ENCODE peak calls at places on chromosomes 1 and 21, in ten cellular contexts. One of them, this sample, is unnamed.

GRCh38 chr1:56374026-56374974 is 205.1 kb downstream of the PLPP3 start:
- DNase-seq in AG08396: peak; percentile 15
- DNase-seq in esophagus muscularis mucosa: peak; percentile 89
- DNase-seq in Ammon's horn: no peak
- DNase-seq in EL: peak; percentile 28
- DNase-seq in adrenal gland: no peak
- DNase-seq in astrocyte of the spinal cord: peak; percentile 36
- DNase-seq in ovary: no peak
- DNase-seq in GM03348: peak; percentile 22
- DNase-seq in effector memory CD4-positive, alpha-beta T cell: no peak
- DNase-seq in this sample: no peak

GRCh38 chr1:33972676-33973395 is 109.0 kb downstream of the HMGB4 start:
- DNase-seq in AG08396: no peak
- DNase-seq in esophagus muscularis mucosa: no peak
- DNase-seq in Ammon's horn: peak; percentile 89
- DNase-seq in EL: no peak
- DNase-seq in adrenal gland: peak; percentile 82
- DNase-seq in astrocyte of the spinal cord: peak; percentile 48
- DNase-seq in ovary: no peak
- DNase-seq in GM03348: peak; percentile 73
- DNase-seq in effector memory CD4-positive, alpha-beta T cell: no peak
- DNase-seq in this sample: no peak

GRCh38 chr1:237482777-237483176 is 407.9 kb downstream of the ZP4 start:
- DNase-seq in AG08396: no peak
- DNase-seq in esophagus muscularis mucosa: no peak
- DNase-seq in Ammon's horn: no peak
- DNase-seq in EL: no peak
- DNase-seq in adrenal gland: no peak
- DNase-seq in astrocyte of the spinal cord: no peak
- DNase-seq in ovary: no peak
- DNase-seq in GM03348: no peak
- DNase-seq in effector memory CD4-positive, alpha-beta T cell: no peak
- DNase-seq in this sample: peak; percentile 5

GRCh38 chr1:65254320-65255087 is 54.8 kb upstream of the DNAJC6 start:
- DNase-seq in AG08396: peak; percentile 89
- DNase-seq in esophagus muscularis mucosa: peak; percentile 92
- DNase-seq in Ammon's horn: peak; percentile 91
- DNase-seq in EL: peak; percentile 85
- DNase-seq in adrenal gland: peak; percentile 68
- DNase-seq in astrocyte of the spinal cord: peak; percentile 37
- DNase-seq in ovary: peak; percentile 74
- DNase-seq in GM03348: peak; percentile 95
- DNase-seq in effector memory CD4-positive, alpha-beta T cell: peak; percentile 70
- DNase-seq in this sample: no peak

GRCh38 chr1:229709620-229710019 is 83.6 kb downstream of the URB2 start:
- DNase-seq in AG08396: no peak
- DNase-seq in esophagus muscularis mucosa: no peak
- DNase-seq in Ammon's horn: no peak
- DNase-seq in EL: no peak
- DNase-seq in adrenal gland: no peak
- DNase-seq in astrocyte of the spinal cord: no peak
- DNase-seq in ovary: no peak
- DNase-seq in GM03348: no peak
- DNase-seq in effector memory CD4-positive, alpha-beta T cell: no peak
- DNase-seq in this sample: no peak

GRCh38 chr1:25641931-25642611 is 25.5 kb downstream of the MAN1C1 start:
- DNase-seq in AG08396: peak; percentile 40
- DNase-seq in esophagus muscularis mucosa: peak; percentile 75
- DNase-seq in Ammon's horn: no peak
- DNase-seq in EL: peak; percentile 9
- DNase-seq in adrenal gland: no peak
- DNase-seq in astrocyte of the spinal cord: peak; percentile 10
- DNase-seq in ovary: no peak
- DNase-seq in GM03348: peak; percentile 78
- DNase-seq in effector memory CD4-positive, alpha-beta T cell: peak; percentile 40
- DNase-seq in this sample: peak; percentile 13

GRCh38 chr1:9146156-9146555 is 17.3 kb upstream of the GPR157 start:
- DNase-seq in AG08396: no peak
- DNase-seq in esophagus muscularis mucosa: no peak
- DNase-seq in Ammon's horn: no peak
- DNase-seq in EL: no peak
- DNase-seq in adrenal gland: no peak
- DNase-seq in astrocyte of the spinal cord: no peak
- DNase-seq in ovary: no peak
- DNase-seq in GM03348: no peak
- DNase-seq in effector memory CD4-positive, alpha-beta T cell: no peak
- DNase-seq in this sample: no peak

GRCh38 chr21:38917045-38917774 is 111.5 kb downstream of the ETS2 start:
- DNase-seq in AG08396: no peak
- DNase-seq in esophagus muscularis mucosa: no peak
- DNase-seq in Ammon's horn: no peak
- DNase-seq in EL: no peak
- DNase-seq in adrenal gland: no peak
- DNase-seq in astrocyte of the spinal cord: no peak
- DNase-seq in ovary: no peak
- DNase-seq in GM03348: no peak
- DNase-seq in effector memory CD4-positive, alpha-beta T cell: no peak
- DNase-seq in this sample: no peak

GRCh38 chr1:54768093-54768492 is 3.8 kb upstream of the PARS2 start:
- DNase-seq in AG08396: no peak
- DNase-seq in esophagus muscularis mucosa: no peak
- DNase-seq in Ammon's horn: peak; percentile 49
- DNase-seq in EL: peak; percentile 9
- DNase-seq in adrenal gland: no peak
- DNase-seq in astrocyte of the spinal cord: no peak
- DNase-seq in ovary: no peak
- DNase-seq in GM03348: no peak
- DNase-seq in effector memory CD4-positive, alpha-beta T cell: no peak
- DNase-seq in this sample: no peak

GRCh38 chr1:39646232-39647081 is 7.0 kb upstream of the HEYL start:
- DNase-seq in AG08396: peak; percentile 79
- DNase-seq in esophagus muscularis mucosa: no peak
- DNase-seq in Ammon's horn: no peak
- DNase-seq in EL: peak; percentile 68
- DNase-seq in adrenal gland: peak; percentile 73
- DNase-seq in astrocyte of the spinal cord: peak; percentile 45
- DNase-seq in ovary: peak; percentile 84
- DNase-seq in GM03348: peak; percentile 72
- DNase-seq in effector memory CD4-positive, alpha-beta T cell: no peak
- DNase-seq in this sample: no peak

GRCh38 chr1:43546388-43547100 is 15.9 kb downstream of the PTPRF start:
- DNase-seq in AG08396: no peak
- DNase-seq in esophagus muscularis mucosa: no peak
- DNase-seq in Ammon's horn: no peak
- DNase-seq in EL: no peak
- DNase-seq in adrenal gland: no peak
- DNase-seq in astrocyte of the spinal cord: no peak
- DNase-seq in ovary: no peak
- DNase-seq in GM03348: no peak
- DNase-seq in effector memory CD4-positive, alpha-beta T cell: no peak
- DNase-seq in this sample: no peak

GRCh38 chr1:22602060-22602740 is 34.2 kb upstream of the C1QA start:
- DNase-seq in AG08396: no peak
- DNase-seq in esophagus muscularis mucosa: no peak
- DNase-seq in Ammon's horn: no peak
- DNase-seq in EL: no peak
- DNase-seq in adrenal gland: no peak
- DNase-seq in astrocyte of the spinal cord: no peak
- DNase-seq in ovary: no peak
- DNase-seq in GM03348: no peak
- DNase-seq in effector memory CD4-positive, alpha-beta T cell: no peak
- DNase-seq in this sample: no peak

GRCh38 chr21:42063578-42064521 is 7.3 kb upstream of the UMODL1 start:
- DNase-seq in AG08396: no peak
- DNase-seq in esophagus muscularis mucosa: no peak
- DNase-seq in Ammon's horn: no peak
- DNase-seq in EL: no peak
- DNase-seq in adrenal gland: peak; percentile 74
- DNase-seq in astrocyte of the spinal cord: no peak
- DNase-seq in ovary: no peak
- DNase-seq in GM03348: no peak
- DNase-seq in effector memory CD4-positive, alpha-beta T cell: peak; percentile 36
- DNase-seq in this sample: no peak

GRCh38 chr1:49229555-49229954 is 452.9 kb upstream of the BEND5 start:
- DNase-seq in AG08396: no peak
- DNase-seq in esophagus muscularis mucosa: no peak
- DNase-seq in Ammon's horn: no peak
- DNase-seq in EL: no peak
- DNase-seq in adrenal gland: no peak
- DNase-seq in astrocyte of the spinal cord: no peak
- DNase-seq in ovary: no peak
- DNase-seq in GM03348: no peak
- DNase-seq in effector memory CD4-positive, alpha-beta T cell: no peak
- DNase-seq in this sample: no peak

GRCh38 chr1:171583581-171584194 is 38.4 kb upstream of the MYOCOS start:
- DNase-seq in AG08396: no peak
- DNase-seq in esophagus muscularis mucosa: no peak
- DNase-seq in Ammon's horn: peak; percentile 13
- DNase-seq in EL: no peak
- DNase-seq in adrenal gland: no peak
- DNase-seq in astrocyte of the spinal cord: no peak
- DNase-seq in ovary: no peak
- DNase-seq in GM03348: no peak
- DNase-seq in effector memory CD4-positive, alpha-beta T cell: no peak
- DNase-seq in this sample: no peak

GRCh38 chr1:50271968-50272578 is 151.2 kb downstream of the DMRTA2 start:
- DNase-seq in AG08396: peak; percentile 11
- DNase-seq in esophagus muscularis mucosa: no peak
- DNase-seq in Ammon's horn: peak; percentile 54
- DNase-seq in EL: peak; percentile 10
- DNase-seq in adrenal gland: peak; percentile 21
- DNase-seq in astrocyte of the spinal cord: no peak
- DNase-seq in ovary: no peak
- DNase-seq in GM03348: peak; percentile 44
- DNase-seq in effector memory CD4-positive, alpha-beta T cell: no peak
- DNase-seq in this sample: no peak

GRCh38 chr1:230791986-230792564 is 44.9 kb downstream of the CAPN9 start:
- DNase-seq in AG08396: no peak
- DNase-seq in esophagus muscularis mucosa: peak; percentile 88
- DNase-seq in Ammon's horn: no peak
- DNase-seq in EL: no peak
- DNase-seq in adrenal gland: no peak
- DNase-seq in astrocyte of the spinal cord: no peak
- DNase-seq in ovary: no peak
- DNase-seq in GM03348: peak; percentile 2
- DNase-seq in effector memory CD4-positive, alpha-beta T cell: no peak
- DNase-seq in this sample: no peak

GRCh38 chr1:94270801-94271203 is 33.4 kb upstream of the ARHGAP29 start:
- DNase-seq in AG08396: no peak
- DNase-seq in esophagus muscularis mucosa: no peak
- DNase-seq in Ammon's horn: no peak
- DNase-seq in EL: peak; percentile 82
- DNase-seq in adrenal gland: no peak
- DNase-seq in astrocyte of the spinal cord: peak; percentile 94
- DNase-seq in ovary: no peak
- DNase-seq in GM03348: peak; percentile 20
- DNase-seq in effector memory CD4-positive, alpha-beta T cell: no peak
- DNase-seq in this sample: peak; percentile 90

GRCh38 chr1:50562106-50562505 is 138.9 kb upstream of the DMRTA2 start:
- DNase-seq in AG08396: no peak
- DNase-seq in esophagus muscularis mucosa: no peak
- DNase-seq in Ammon's horn: no peak
- DNase-seq in EL: no peak
- DNase-seq in adrenal gland: no peak
- DNase-seq in astrocyte of the spinal cord: no peak
- DNase-seq in ovary: no peak
- DNase-seq in GM03348: peak; percentile 47
- DNase-seq in effector memory CD4-positive, alpha-beta T cell: no peak
- DNase-seq in this sample: no peak

GRCh38 chr1:246221390-246222240 is 285.5 kb downstream of the SMYD3 start:
- DNase-seq in AG08396: no peak
- DNase-seq in esophagus muscularis mucosa: no peak
- DNase-seq in Ammon's horn: no peak
- DNase-seq in EL: no peak
- DNase-seq in adrenal gland: no peak
- DNase-seq in astrocyte of the spinal cord: no peak
- DNase-seq in ovary: no peak
- DNase-seq in GM03348: no peak
- DNase-seq in effector memory CD4-positive, alpha-beta T cell: no peak
- DNase-seq in this sample: no peak

This sample was measured in astrocyte of the cerebellum.